ENCODE peak calls at places on chromosomes 3 and 15, in seven cellular contexts. X is breast epithelium, E is A549, K is heart left ventricle, O is esophagus muscularis mucosa, G is GM12891, Z is Peyer's patch. A is an unnamed sample.

GRCh38 chr3:46619845-46620778 is 7.8 kb downstream of the FAM240A start:
- DNase-seq in Z (no peak), K (no peak), O (peak; percentile 70), G (no peak), E (no peak), X (no peak), A (peak; percentile 36)

GRCh38 chr15:91692596-91692995 is 160.9 kb upstream of the SLCO3A1 start:
- DNase-seq in Z (no peak), G (no peak), K (no peak), O (no peak), E (no peak), X (no peak), A (no peak)

GRCh38 chr15:95624100-95624499 is 706.4 kb upstream of the NR2F2 start:
- DNase-seq in O (no peak), E (no peak), K (peak; percentile 18), G (no peak), Z (no peak), X (no peak), A (no peak)

GRCh38 chr15:26921433-26921832 is 49.5 kb upstream of the GABRG3 start:
- DNase-seq in O (no peak), K (no peak), E (no peak), G (no peak), X (no peak), Z (no peak), A (no peak)

GRCh38 chr3:34292605-34293300 is 494.3 kb downstream of the PDCD6IP start:
- DNase-seq in X (no peak), E (no peak), O (no peak), K (no peak), Z (no peak), G (no peak), A (no peak)

GRCh38 chr3:196518999-196519737 is 4.0 kb upstream of the SMCO1 start:
- DNase-seq in Z (no peak), O (no peak), X (no peak), K (peak; percentile 65), G (no peak), E (peak; percentile 80), A (peak; percentile 39)

GRCh38 chr3:197151562-197151961 is 121.9 kb upstream of the MELTF start:
- DNase-seq in E (peak; percentile 26), K (peak; percentile 27), O (no peak), Z (no peak), X (no peak), G (no peak), A (peak; percentile 59)

GRCh38 chr3:133662256-133662773 is 574 bp upstream of the TOPBP1 start:
- DNase-seq in X (no peak), E (peak; percentile 20), Z (no peak), K (no peak), G (no peak), O (no peak), A (no peak)

GRCh38 chr3:34175636-34176186 is 377.3 kb downstream of the PDCD6IP start:
- DNase-seq in O (no peak), Z (no peak), K (no peak), X (no peak), E (no peak), G (no peak), A (no peak)

GRCh38 chr15:63815796-63816533 is 17.8 kb downstream of the HERC1 start:
- DNase-seq in E (no peak), X (no peak), G (no peak), O (no peak), K (no peak), Z (no peak), A (peak; percentile 15)

GRCh38 chr3:5644773-5645172 is 457.3 kb downstream of the EDEM1 start:
- DNase-seq in O (no peak), G (no peak), Z (no peak), E (no peak), X (no peak), K (no peak), A (no peak)

GRCh38 chr15:48176097-48176496 is 2.0 kb downstream of the MYEF2 start:
- DNase-seq in O (no peak), X (no peak), E (no peak), G (no peak), Z (no peak), K (no peak), A (no peak)

GRCh38 chr15:39232512-39232911 is 348.4 kb upstream of the THBS1 start:
- DNase-seq in G (no peak), O (no peak), X (no peak), Z (no peak), E (peak; percentile 6), K (no peak), A (no peak)

GRCh38 chr15:89760303-89761008 is 9.4 kb upstream of the MESP1 start:
- DNase-seq in X (peak; percentile 90), K (peak; percentile 67), Z (peak; percentile 92), G (peak; percentile 82), O (peak; percentile 95), E (peak; percentile 72), A (peak; percentile 90)

GRCh38 chr3:101849714-101850326 is 506 bp downstream of the NFKBIZ start:
- DNase-seq in Z (peak; percentile 77), G (no peak), X (no peak), E (peak; percentile 30), O (no peak), K (peak; percentile 57), A (peak; percentile 45)

GRCh38 chr3:101848754-101849713 is at the start of gene NFKBIZ:
- DNase-seq in E (peak; percentile 92), Z (peak; percentile 98), K (peak; percentile 98), X (peak; percentile 96), G (peak; percentile 76), O (peak; percentile 99), A (peak; percentile 97)

GRCh38 chr3:101851833-101852232 is 2.5 kb downstream of the NFKBIZ start:
- DNase-seq in X (no peak), G (no peak), Z (no peak), K (no peak), E (no peak), O (no peak), A (no peak)

GRCh38 chr3:101851072-101851471 is 1.8 kb downstream of the NFKBIZ start:
- DNase-seq in G (no peak), X (no peak), O (no peak), K (no peak), Z (no peak), E (no peak), A (no peak)

GRCh38 chr3:101850327-101851048 is 1.2 kb downstream of the NFKBIZ start:
- DNase-seq in G (no peak), K (no peak), Z (no peak), X (no peak), E (no peak), O (no peak), A (no peak)
- TF ChIP-seq POLR2A in G (no peak), K (no peak), Z (no peak), X (no peak), E (no peak), O (no peak), A (peak; percentile 63)

GRCh38 chr3:9249273-9250192 is at the start of gene SRGAP3:
- DNase-seq in E (peak; percentile 86), O (peak; percentile 95), Z (peak; percentile 79), K (peak; percentile 88), G (peak; percentile 62), X (peak; percentile 78), A (peak; percentile 87)
- TF ChIP-seq POLR2A in E (peak; percentile 36), O (no peak), Z (no peak), K (no peak), G (no peak), X (no peak), A (peak; percentile 52)

GRCh38 chr15:75100679-75101078 is 77.3 kb downstream of the PPCDC start:
- DNase-seq in Z (no peak), G (no peak), K (no peak), E (no peak), O (no peak), X (no peak), A (no peak)

GRCh38 chr15:75107509-75107904 is 84.1 kb downstream of the PPCDC start:
- DNase-seq in X (no peak), G (no peak), O (no peak), Z (no peak), E (no peak), K (no peak), A (no peak)

GRCh38 chr15:75107905-75108838 is 84.8 kb downstream of the PPCDC start:
- DNase-seq in E (peak; percentile 75), K (no peak), G (no peak), O (no peak), X (no peak), Z (no peak), A (no peak)

GRCh38 chr15:75109021-75109690 is 85.8 kb downstream of the PPCDC start:
- DNase-seq in E (no peak), X (no peak), K (no peak), O (no peak), G (no peak), Z (no peak), A (no peak)

DNA sequence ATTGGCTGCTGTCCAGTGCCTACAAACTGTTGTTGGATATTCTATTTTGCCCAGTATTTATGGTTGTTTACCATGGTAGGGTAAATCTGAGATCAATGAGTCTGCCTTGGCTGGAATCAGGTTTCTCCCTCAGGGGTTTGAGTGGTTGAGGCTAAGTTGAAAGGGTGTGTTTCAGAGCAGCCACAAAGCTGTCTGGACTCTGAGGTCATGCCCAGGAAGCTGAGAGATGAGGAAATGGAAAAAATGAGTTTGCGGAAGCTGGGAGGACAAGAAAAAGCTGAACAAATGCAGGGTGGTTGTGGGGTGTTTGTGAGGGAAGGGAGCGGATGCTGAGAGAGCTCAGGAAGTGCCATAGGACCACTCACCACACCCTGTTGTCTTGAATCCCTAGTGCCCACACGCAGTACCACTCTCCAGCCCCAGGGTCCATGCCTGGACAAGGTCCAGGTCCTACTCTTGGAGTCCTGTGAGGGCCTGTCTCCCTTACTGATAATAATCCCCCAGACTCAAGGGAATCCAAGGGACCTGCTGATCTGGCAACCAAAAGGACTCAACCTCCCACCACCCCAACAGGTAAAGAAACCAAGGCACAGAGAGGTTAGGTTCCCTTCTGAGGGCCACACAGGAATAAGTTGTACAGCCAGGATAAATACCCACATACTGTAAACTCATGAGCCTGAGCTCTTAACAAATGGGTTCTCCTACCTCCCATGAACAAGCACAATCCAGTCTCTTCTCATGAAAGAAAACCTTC is 81.6 kb downstream of the PPCDC start:
- DNase-seq in K (peak; percentile 52), Z (no peak), X (no peak), E (peak; percentile 93), O (no peak), G (no peak), A (peak; percentile 64)
- TF ChIP-seq POLR2A in K (no peak), Z (no peak), X (no peak), E (no peak), O (no peak), G (no peak), A (no peak)

DNA sequence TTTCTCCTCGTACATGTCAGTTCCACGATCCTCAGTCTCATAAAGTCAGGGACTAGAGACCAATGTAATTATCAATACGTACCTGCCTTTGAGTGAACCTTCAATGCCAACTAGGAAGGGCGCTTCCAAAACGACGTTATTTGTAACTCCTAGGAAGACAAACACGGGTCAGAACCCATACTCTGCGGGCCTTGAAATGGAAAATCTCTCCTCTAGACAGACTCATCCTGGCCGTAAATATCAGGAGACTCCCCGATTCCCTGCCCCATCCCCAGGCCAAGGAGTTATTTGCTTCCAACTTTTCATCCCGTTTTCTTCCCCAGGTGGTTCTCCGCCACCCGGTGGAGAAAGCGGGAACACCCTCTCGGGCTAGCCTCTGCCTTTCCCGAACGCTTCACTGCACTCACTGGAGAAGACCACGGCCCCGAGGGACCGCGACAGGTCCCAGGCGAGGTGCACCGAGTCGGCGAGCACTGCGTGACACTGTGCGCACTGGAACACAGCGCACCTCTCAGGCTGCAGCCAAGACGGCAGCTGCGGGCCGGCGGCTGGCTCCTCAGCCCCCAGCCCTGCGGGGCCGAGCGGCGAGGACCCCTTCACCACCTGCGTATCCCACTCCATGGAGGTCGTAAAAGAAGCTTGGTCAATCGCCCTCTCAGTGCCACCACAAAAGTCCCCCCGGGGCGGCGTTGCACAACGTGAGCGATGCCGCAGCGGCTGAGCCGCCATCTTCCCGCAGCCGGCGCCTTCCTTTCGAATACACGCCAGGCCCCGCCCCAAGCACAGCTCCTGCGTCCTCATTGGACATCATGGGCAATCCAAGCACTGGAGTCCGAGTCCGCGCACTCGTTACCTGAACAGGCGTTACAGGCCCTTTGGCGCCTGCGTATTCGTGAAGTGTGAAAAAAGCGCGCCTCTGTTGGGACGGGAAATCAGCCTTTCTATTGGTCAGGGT is at the start of gene OIP5:
- DNase-seq in G (peak; percentile 95), K (peak; percentile 96), E (peak; percentile 99), X (peak; percentile 96), O (peak; percentile 100), Z (peak; percentile 97), A (peak; percentile 100)
- TF ChIP-seq POLR2A in G (peak; percentile 89), K (no peak), E (peak; percentile 79), X (no peak), O (no peak), Z (peak; percentile 3), A (no peak)